ENCODE peak calls at places on chromosomes 12 and 14, in seven cellular contexts. P is endothelial cell, W is mesothelial cell of epicardium, O is progenitor cell of endocrine pancreas, A is heart left ventricle, M is HFFc6, Z is HL-60. B is an unnamed sample.

GRCh38 chr14:71714225-71714624 is 218.0 kb upstream of the RGS6 start:
- DNase-seq in W (no peak), A (no peak), P (no peak), M (peak; percentile 83), Z (no peak), O (no peak), B (no peak)

GRCh38 chr12:27868165-27868564 is 88.1 kb upstream of the MANSC4 start:
- DNase-seq in A (no peak), P (no peak), Z (no peak), M (peak; percentile 84), W (no peak), O (no peak), B (no peak)

GRCh38 chr12:122990961-122991622 is 10.6 kb downstream of the ARL6IP4 start:
- DNase-seq in O (no peak), A (peak; percentile 19), P (no peak), W (no peak), Z (no peak), M (no peak), B (no peak)

GRCh38 chr12:5088586-5089264 is 45.0 kb downstream of the KCNA5 start:
- DNase-seq in M (peak; percentile 77), W (no peak), O (no peak), A (no peak), P (no peak), Z (no peak), B (no peak)

GRCh38 chr12:49482095-49483051 is 56.5 kb upstream of the KCNH3 start:
- DNase-seq in P (no peak), W (no peak), Z (no peak), M (peak; percentile 15), O (no peak), A (no peak), B (no peak)

GRCh38 chr12:112473056-112473455 is 54.3 kb downstream of the PTPN11 start:
- DNase-seq in P (no peak), W (no peak), M (no peak), A (no peak), O (no peak), Z (no peak), B (no peak)

GRCh38 chr14:53932966-53933365 is 23.7 kb downstream of the BMP4 start:
- DNase-seq in A (no peak), O (no peak), P (no peak), M (no peak), Z (no peak), W (no peak), B (no peak)

GRCh38 chr14:61174395-61175386 is 106.4 kb downstream of the TMEM30B start:
- DNase-seq in Z (no peak), M (peak; percentile 32), O (no peak), W (no peak), A (no peak), P (no peak), B (no peak)

GRCh38 chr12:27015730-27016076 is 1.5 kb upstream of the TM7SF3 start:
- DNase-seq in O (no peak), M (peak; percentile 16), P (no peak), Z (peak; percentile 31), W (no peak), A (no peak), B (peak; percentile 32)

GRCh38 chr12:105523164-105524057 is 192.9 kb downstream of the C12orf75 start:
- DNase-seq in W (peak; percentile 82), M (peak; percentile 91), O (no peak), P (no peak), Z (no peak), A (peak; percentile 91), B (no peak)

GRCh38 chr12:2936301-2936700 is 22.9 kb upstream of the TEAD4 start:
- DNase-seq in W (no peak), O (no peak), P (no peak), Z (no peak), M (no peak), A (no peak), B (no peak)

GRCh38 chr12:130849561-130850417 is 10.7 kb upstream of the STX2 start:
- DNase-seq in M (no peak), A (no peak), Z (no peak), P (no peak), O (no peak), W (no peak), B (no peak)

GRCh38 chr12:52582971-52583456 is 9.4 kb upstream of the KRT74 start:
- DNase-seq in P (peak; percentile 76), W (peak; percentile 68), M (peak; percentile 45), A (peak; percentile 52), O (peak; percentile 49), Z (no peak), B (peak; percentile 71)

GRCh38 chr12:72982351-72982750 is 710.2 kb downstream of the TRHDE start:
- DNase-seq in Z (no peak), M (no peak), W (no peak), P (no peak), O (no peak), A (no peak), B (no peak)

GRCh38 chr14:101775756-101776292 is 14.3 kb downstream of the PPP2R5C start:
- DNase-seq in A (peak; percentile 54), Z (no peak), O (no peak), M (no peak), P (no peak), W (no peak), B (no peak)

GRCh38 chr12:116717466-116718457 is 20.1 kb downstream of the SPRING1 start:
- DNase-seq in P (no peak), W (no peak), Z (no peak), M (no peak), A (peak; percentile 85), O (no peak), B (no peak)

DNA sequence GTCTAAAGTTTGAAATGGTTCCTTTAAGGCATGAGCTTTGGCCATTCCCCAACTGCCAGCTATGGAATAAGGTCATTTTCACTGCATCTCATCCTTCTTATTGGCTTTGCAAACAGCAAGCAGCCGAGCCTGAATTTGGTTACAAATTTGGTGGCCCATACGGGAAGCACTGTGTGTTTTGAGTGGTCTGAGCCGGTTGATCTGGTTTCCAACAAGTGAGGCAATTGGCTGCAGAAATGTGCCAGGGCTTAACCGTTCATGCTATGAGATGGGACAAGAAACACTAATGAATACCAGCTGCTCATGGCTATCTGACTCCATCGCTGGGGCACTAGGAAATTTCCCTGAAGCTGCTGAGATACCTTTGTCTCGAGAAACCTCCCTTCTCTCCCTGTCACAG is 9.3 kb downstream of the EDDM3A start:
- DNase-seq in Z (no peak), A (no peak), W (no peak), P (no peak), O (no peak), M (no peak), B (no peak)
- TF ChIP-seq CTCF in Z (no peak), A (no peak), W (no peak), P (no peak), O (no peak), M (no peak), B (no peak)

DNA sequence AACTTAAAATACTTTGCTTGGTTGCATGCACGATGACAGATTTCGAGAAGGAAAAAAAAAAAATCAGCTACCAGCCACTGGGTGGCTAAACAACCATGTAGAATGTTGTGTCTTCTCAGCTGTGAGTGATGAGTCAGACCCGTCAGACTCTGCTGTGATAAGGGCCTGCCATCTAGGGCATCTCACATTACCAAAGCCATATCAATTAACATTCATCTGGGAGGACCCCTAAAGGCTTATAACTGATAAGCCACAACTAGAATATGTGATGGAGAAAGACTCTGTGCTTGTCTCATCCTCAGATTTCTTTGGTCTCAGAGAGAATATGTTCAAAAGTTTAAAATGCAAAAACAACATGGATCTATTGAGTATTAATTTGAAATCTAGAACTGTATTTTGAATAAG is 111.5 kb downstream of the PAX9 start:
- DNase-seq in O (no peak), A (no peak), W (no peak), Z (no peak), P (no peak), M (no peak), B (no peak)
- TF ChIP-seq CTCF in O (no peak), A (no peak), W (no peak), Z (no peak), P (no peak), M (peak; percentile 46), B (no peak)

GRCh38 chr14:91714805-91715204 is 17.1 kb downstream of the CATSPERB start:
- DNase-seq in W (no peak), Z (no peak), M (no peak), O (no peak), A (no peak), P (no peak), B (no peak)
- TF ChIP-seq CTCF in W (no peak), Z (no peak), M (no peak), O (no peak), A (no peak), P (no peak), B (no peak)

DNA sequence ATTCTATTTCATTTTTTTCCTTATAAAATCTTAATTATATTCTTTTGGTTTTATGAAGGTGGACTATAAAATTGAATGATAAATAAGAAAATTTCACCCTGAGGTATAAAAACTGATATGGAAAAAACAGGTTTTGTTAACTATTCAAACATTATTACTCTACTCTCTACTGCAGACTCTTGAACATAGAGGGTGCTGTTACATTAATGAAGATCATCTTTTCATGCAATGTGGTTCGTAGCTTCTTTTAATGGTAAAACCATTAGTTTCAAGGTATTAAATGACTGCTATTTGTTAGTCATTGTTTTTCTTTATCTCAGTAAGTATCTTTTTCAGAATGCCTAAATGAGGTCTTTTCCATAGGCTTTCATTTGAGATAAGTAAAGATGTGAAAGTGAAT is 510.4 kb downstream of the SLC16A7 start:
- DNase-seq in W (no peak), A (no peak), Z (no peak), O (no peak), P (no peak), M (peak; percentile 48), B (no peak)
- TF ChIP-seq CTCF in W (no peak), A (no peak), Z (no peak), O (no peak), P (no peak), M (peak; percentile 73), B (no peak)